ENCODE peak calls at places on chromosomes 11 and 22, in five cellular contexts. C, H, Q, Y and B are unnamed samples.
A peak's percentile ranks its signal among the peaks of the same experiment; 100 is the strongest.

GRCh38 chr11:8814209-8814922 is 96.6 kb upstream of the AKIP1 start:
- DNase-seq in C (no peak), H (no peak), Q (no peak), Y (no peak), B (no peak)

GRCh38 chr11:55707029-55707428 is 45.0 kb downstream of the OR4C6 start:
- DNase-seq in C (peak; percentile 4), H (peak; percentile 25), Q (peak; percentile 12), Y (peak; percentile 9), B (no peak)

GRCh38 chr11:114478768-114479167 is 39.5 kb downstream of the REXO2 start:
- DNase-seq in C (no peak), H (peak; percentile 34), Q (no peak), Y (no peak), B (no peak)

GRCh38 chr11:123250811-123251655 is 56.0 kb upstream of the CLMP start:
- DNase-seq in C (no peak), H (no peak), Q (no peak), Y (no peak), B (no peak)

GRCh38 chr11:128667873-128668272 is 26.0 kb upstream of the FLI1 start:
- DNase-seq in C (no peak), H (no peak), Q (no peak), Y (no peak), B (no peak)

GRCh38 chr11:72982286-72982685 is 159.8 kb downstream of the FCHSD2 start:
- DNase-seq in C (no peak), H (no peak), Q (no peak), Y (no peak), B (no peak)

GRCh38 chr22:31647516-31647915 is 14.5 kb downstream of the PISD start:
- DNase-seq in C (no peak), H (no peak), Q (no peak), Y (no peak), B (no peak)

GRCh38 chr11:10550503-10550902 is 9.5 kb upstream of the RNF141 start:
- DNase-seq in C (no peak), H (peak; percentile 34), Q (no peak), Y (no peak), B (no peak)

GRCh38 chr11:103545551-103545950 is 436.3 kb downstream of the DYNC2H1 start:
- DNase-seq in C (no peak), H (no peak), Q (no peak), Y (no peak), B (no peak)

GRCh38 chr11:113241190-113242051 is 73.0 kb upstream of the TTC12 start:
- DNase-seq in C (no peak), H (no peak), Q (no peak), Y (no peak), B (no peak)

GRCh38 chr11:90288207-90288821 is 65.5 kb upstream of the CHORDC1 start:
- DNase-seq in C (peak; percentile 30), H (peak; percentile 33), Q (peak; percentile 21), Y (no peak), B (no peak)

GRCh38 chr11:10295056-10295901 is 1.3 kb upstream of the SBF2 start:
- DNase-seq in C (no peak), H (no peak), Q (no peak), Y (no peak), B (no peak)

GRCh38 chr22:26893034-26893710 is 235.8 kb downstream of the MIAT start:
- DNase-seq in C (no peak), H (no peak), Q (no peak), Y (no peak), B (peak; percentile 52)

GRCh38 chr11:86931059-86931964 is 23.9 kb downstream of the FZD4 start:
- DNase-seq in C (no peak), H (no peak), Q (peak; percentile 62), Y (no peak), B (no peak)

GRCh38 chr11:1152316-1153104 is 5.2 kb upstream of the MUC5AC start:
- DNase-seq in C (peak; percentile 63), H (peak; percentile 12), Q (peak; percentile 11), Y (no peak), B (no peak)

GRCh38 chr11:93905384-93905783 is 55.0 kb upstream of the VSTM5 start:
- DNase-seq in C (no peak), H (peak; percentile 33), Q (no peak), Y (no peak), B (no peak)

GRCh38 chr22:17980638-17981051 is 43.7 kb downstream of the MICAL3 start:
- DNase-seq in C (no peak), H (no peak), Q (peak; percentile 92), Y (no peak), B (no peak)

GRCh38 chr11:2929880-2930704 is 872 bp upstream of the PHLDA2 start:
- DNase-seq in C (peak; percentile 65), H (peak; percentile 53), Q (peak; percentile 76), Y (peak; percentile 11), B (peak; percentile 73)

GRCh38 chr11:117315285-117316196 is 515 bp downstream of the BACE1 start:
- DNase-seq in C (no peak), H (no peak), Q (no peak), Y (no peak), B (no peak)

GRCh38 chr22:42461511-42461910 is 29.3 kb upstream of the NFAM1 start:
- DNase-seq in C (no peak), H (no peak), Q (no peak), Y (no peak), B (no peak)

GRCh38 chr11:71977743-71978418 is 20.8 kb upstream of the IL18BP start:
- DNase-seq in C (peak; percentile 44), H (peak; percentile 36), Q (peak; percentile 37), Y (peak; percentile 30), B (no peak)

GRCh38 chr11:8917157-8917820 is 6.3 kb downstream of the AKIP1 start:
- DNase-seq in C (no peak), H (peak; percentile 62), Q (no peak), Y (no peak), B (no peak)

GRCh38 chr22:36510966-36511881 is 4.4 kb upstream of the FOXRED2 start:
- DNase-seq in C (peak; percentile 52), H (peak; percentile 54), Q (peak; percentile 34), Y (no peak), B (no peak)

GRCh38 chr11:128848815-128849455 is 18.2 kb downstream of the KCNJ1 start:
- DNase-seq in C (peak; percentile 29), H (peak; percentile 14), Q (peak; percentile 46), Y (no peak), B (no peak)

GRCh38 chr22:25448435-25449051 is 115.9 kb upstream of the GRK3 start:
- DNase-seq in C (peak; percentile 7), H (no peak), Q (peak; percentile 38), Y (no peak), B (no peak)

GRCh38 chr11:34274712-34275398 is 83.0 kb downstream of the ABTB2 start:
- DNase-seq in C (peak; percentile 96), H (no peak), Q (no peak), Y (no peak), B (no peak)

GRCh38 chr22:29795663-29796062 is 28.5 kb downstream of the UQCR10 start:
- DNase-seq in C (no peak), H (no peak), Q (no peak), Y (no peak), B (no peak)

GRCh38 chr11:34277166-34277565 is 80.6 kb downstream of the ABTB2 start:
- DNase-seq in C (no peak), H (no peak), Q (no peak), Y (no peak), B (no peak)

GRCh38 chr22:33519140-33519973 is 400.9 kb downstream of the LARGE1 start:
- DNase-seq in C (peak; percentile 46), H (peak; percentile 73), Q (peak; percentile 8), Y (peak; percentile 37), B (peak; percentile 54)

GRCh38 chr22:41780714-41781507 is 19.6 kb upstream of the CCDC134 start:
- DNase-seq in C (no peak), H (peak; percentile 56), Q (peak; percentile 27), Y (peak; percentile 90), B (no peak)

GRCh38 chr11:37905707-37906417 is 1307.8 kb upstream of the RAG2 start:
- DNase-seq in C (no peak), H (no peak), Q (no peak), Y (no peak), B (no peak)

GRCh38 chr11:133927690-133928627 is 28.8 kb downstream of the IGSF9B start:
- DNase-seq in C (peak; percentile 73), H (peak; percentile 36), Q (peak; percentile 69), Y (no peak), B (peak; percentile 89)

GRCh38 chr22:42869888-42870480 is 12.9 kb upstream of the ARFGAP3 start:
- DNase-seq in C (no peak), H (no peak), Q (no peak), Y (no peak), B (no peak)

GRCh38 chr11:100827934-100828661 is 141.0 kb downstream of the ARHGAP42 start:
- DNase-seq in C (peak; percentile 18), H (peak; percentile 80), Q (peak; percentile 9), Y (peak; percentile 32), B (no peak)

GRCh38 chr22:31897842-31898241 is 46.5 kb upstream of the YWHAH start:
- DNase-seq in C (no peak), H (no peak), Q (no peak), Y (no peak), B (no peak)

GRCh38 chr11:65776196-65776595 is 4.6 kb downstream of the AP5B1 start:
- DNase-seq in C (no peak), H (peak; percentile 43), Q (no peak), Y (no peak), B (no peak)
- TF ChIP-seq KDM1A in C (no peak), H (no peak), Q (no peak), Y (no peak), B (no peak)

DNA sequence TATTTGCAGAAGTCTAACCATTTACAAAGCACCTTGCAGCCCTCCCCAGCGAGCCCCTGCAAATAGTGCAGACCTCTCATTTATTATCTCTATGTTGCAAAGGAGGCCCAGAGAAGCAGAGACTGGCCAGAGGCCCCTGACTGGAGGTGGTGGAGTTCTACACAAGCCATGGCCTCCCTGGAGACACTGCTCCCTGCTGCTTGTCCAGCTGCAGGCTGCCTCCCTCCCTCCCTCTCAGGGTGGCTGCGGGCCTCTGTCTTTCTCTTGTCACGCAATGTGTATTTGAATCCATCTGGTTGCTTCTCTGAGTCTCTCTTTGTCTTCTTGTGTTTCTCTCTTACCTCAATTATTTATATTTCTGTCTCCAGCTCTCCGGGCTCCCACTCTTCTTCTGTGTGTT is 59.1 kb upstream of the PRDM11 start:
- DNase-seq in C (no peak), H (no peak), Q (no peak), Y (no peak), B (no peak)
- TF ChIP-seq CEBPB in C (no peak), H (no peak), Q (no peak), Y (no peak), B (no peak)

DNA sequence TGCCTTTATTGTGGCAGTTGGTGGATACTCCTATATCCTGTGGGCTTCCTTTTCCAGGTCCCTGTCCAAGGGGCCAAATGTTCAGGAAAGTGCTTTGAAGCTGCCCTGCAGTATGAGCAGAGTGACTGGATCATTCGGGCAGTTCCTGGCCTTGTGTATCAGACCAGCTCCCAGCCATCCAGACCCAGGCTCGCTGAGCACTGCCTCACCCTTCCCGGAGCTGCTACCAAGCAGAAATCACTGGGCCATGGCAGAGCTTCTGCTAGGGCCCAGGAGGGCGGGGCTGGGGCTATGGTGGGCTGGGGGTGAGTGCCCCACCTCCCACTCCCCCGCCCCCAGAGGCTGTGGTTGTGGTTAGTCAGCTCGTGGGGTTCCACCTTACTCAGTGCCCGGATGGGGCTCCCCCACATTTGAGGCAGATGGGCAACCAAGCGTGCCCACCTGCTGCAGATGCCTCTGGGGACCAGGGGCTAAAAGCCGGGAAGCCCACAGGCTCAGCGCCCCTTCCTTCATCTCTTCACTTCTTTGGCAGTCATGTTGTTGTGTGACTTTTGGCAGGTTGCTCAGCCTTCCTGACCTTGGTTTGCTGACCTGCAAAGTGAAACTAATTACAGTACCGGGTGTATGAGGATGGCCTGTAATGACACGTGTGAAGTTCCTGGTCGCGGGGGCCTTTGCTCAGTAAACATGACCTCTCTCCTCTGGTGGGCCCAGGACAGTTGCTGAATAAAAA is 2.0 kb upstream of the LRRC32 start:
- DNase-seq in C (no peak), H (no peak), Q (no peak), Y (peak; percentile 84), B (no peak)
- TF ChIP-seq KDM1A in C (no peak), H (no peak), Q (no peak), Y (no peak), B (no peak)

GRCh38 chr11:61509058-61510029 is 795 bp downstream of the LRRC10B start:
- DNase-seq in C (peak; percentile 79), H (peak; percentile 63), Q (peak; percentile 78), Y (no peak), B (peak; percentile 81)
- TF ChIP-seq CEBPB in C (no peak), H (no peak), Q (no peak), Y (no peak), B (no peak)